ENCODE peak calls at places on chromosomes 2 and 18, in eight cellular contexts. B, Z, E, L, I, R, D and G are unnamed samples.
A peak's percentile ranks its signal among the peaks of the same experiment; 100 is the strongest.

GRCh38 chr2:180753809-180754761 is 226.3 kb upstream of the UBE2E3 start:
- DNase-seq in R (peak; percentile 47), L (peak; percentile 65), E (peak; percentile 48), I (peak; percentile 51), B (no peak), Z (peak; percentile 32), D (peak; percentile 75), G (peak; percentile 34)

GRCh38 chr18:54871231-54871630 is 43.0 kb downstream of the RAB27B start:
- DNase-seq in B (no peak), D (no peak), R (no peak), Z (no peak), I (no peak), L (no peak), E (no peak), G (no peak)

GRCh38 chr2:16413257-16413656 is 252.4 kb downstream of the CYRIA start:
- DNase-seq in I (no peak), R (no peak), L (no peak), D (no peak), Z (no peak), B (no peak), E (no peak), G (no peak)

GRCh38 chr18:23357992-23358594 is 95.0 kb upstream of the RIOK3 start:
- DNase-seq in D (no peak), Z (no peak), I (no peak), B (no peak), R (no peak), L (peak; percentile 40), E (peak; percentile 54), G (peak; percentile 45)

GRCh38 chr2:28408764-28409599 is 16.3 kb downstream of the FOSL2 start:
- DNase-seq in B (no peak), R (peak; percentile 92), I (peak; percentile 97), Z (peak; percentile 86), E (peak; percentile 86), D (peak; percentile 93), L (peak; percentile 98), G (peak; percentile 62)

GRCh38 chr2:27255660-27256059 is 7.2 kb downstream of the SLC30A3 start:
- DNase-seq in I (peak; percentile 26), D (peak; percentile 11), Z (no peak), E (peak; percentile 38), B (no peak), L (peak; percentile 35), R (peak; percentile 7), G (peak; percentile 42)

GRCh38 chr2:128638311-128638710 is 319.6 kb upstream of the HS6ST1 start:
- DNase-seq in Z (no peak), B (peak; percentile 11), E (peak; percentile 37), L (no peak), D (no peak), I (peak; percentile 86), R (no peak), G (no peak)

GRCh38 chr18:49632588-49632987 is 70.7 kb downstream of the LIPG start:
- DNase-seq in Z (no peak), L (no peak), R (no peak), E (no peak), B (no peak), I (no peak), D (no peak), G (no peak)

GRCh38 chr2:104077573-104077972 is 776.3 kb upstream of the POU3F3 start:
- DNase-seq in Z (no peak), D (no peak), R (no peak), I (no peak), E (no peak), B (no peak), L (no peak), G (no peak)

DNA sequence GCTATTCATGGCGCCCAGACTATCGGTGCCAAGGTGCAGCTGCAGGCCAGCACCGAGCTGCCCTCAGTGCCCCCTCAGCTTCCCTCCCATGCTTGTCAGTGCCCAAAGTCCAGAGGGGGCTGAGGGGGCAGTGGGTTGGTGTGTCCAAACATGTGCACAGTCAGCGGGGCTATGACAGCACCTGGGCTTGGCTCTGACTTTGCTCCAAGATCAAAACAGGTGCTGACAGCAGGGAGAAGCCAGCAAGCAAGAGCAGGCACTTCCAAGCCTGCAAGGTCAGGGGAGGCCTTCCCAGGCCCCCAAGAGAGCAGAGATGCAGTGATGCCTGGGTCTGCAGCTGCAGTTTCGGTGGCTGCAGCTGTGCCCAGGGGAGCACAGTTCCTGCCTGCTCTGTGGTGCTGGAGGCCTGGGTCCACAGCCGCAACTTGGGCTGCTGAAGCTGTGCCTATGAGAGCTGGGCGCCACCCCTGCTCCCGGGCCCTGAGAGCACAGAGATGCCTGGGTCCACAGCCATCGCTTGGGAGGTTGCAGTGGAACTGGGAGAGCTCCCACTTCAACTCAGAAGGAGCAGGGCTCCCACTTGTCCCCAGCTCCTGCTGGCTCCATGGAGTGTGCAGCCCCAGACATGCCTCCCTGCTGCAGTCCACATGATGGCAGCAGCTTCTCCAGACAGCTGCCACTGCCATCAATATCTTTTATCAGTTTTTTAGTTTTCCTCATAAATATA is 775.3 kb upstream of the POU3F3 start:
- DNase-seq in L (no peak), D (no peak), B (peak; percentile 29), I (no peak), E (no peak), Z (no peak), R (no peak), G (no peak)
- TF ChIP-seq CTCF in L (no peak), D (no peak), B (no peak), I (no peak), E (no peak), Z (no peak), R (no peak), G (no peak)

DNA sequence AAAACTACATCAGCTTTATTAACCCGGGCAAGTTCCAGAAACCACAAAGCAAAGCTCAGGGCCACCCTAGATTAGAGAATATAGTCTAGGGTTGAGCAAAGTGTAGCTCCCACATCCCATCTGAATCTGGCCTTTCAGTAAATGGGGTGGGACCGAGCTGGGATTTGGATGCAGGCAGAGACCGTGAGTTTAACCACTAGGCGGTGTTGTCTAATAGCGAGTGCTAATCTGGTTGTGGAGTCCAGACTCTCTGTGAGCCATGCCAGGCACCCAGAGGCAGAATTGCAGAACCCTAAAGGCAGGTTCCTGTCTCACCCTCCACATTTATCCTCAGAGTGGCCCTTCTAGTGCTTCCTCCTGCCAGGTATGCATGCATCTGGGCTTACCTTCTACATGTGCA is 435.9 kb downstream of the TSN start:
- DNase-seq in D (peak; percentile 46), E (peak; percentile 12), Z (peak; percentile 70), I (no peak), L (no peak), R (peak; percentile 7), B (peak; percentile 67), G (peak; percentile 24)
- TF ChIP-seq CTCF in D (peak; percentile 63), E (peak; percentile 33), Z (peak; percentile 60), I (peak; percentile 40), L (peak; percentile 26), R (peak; percentile 66), B (peak; percentile 72), G (peak; percentile 57)

DNA sequence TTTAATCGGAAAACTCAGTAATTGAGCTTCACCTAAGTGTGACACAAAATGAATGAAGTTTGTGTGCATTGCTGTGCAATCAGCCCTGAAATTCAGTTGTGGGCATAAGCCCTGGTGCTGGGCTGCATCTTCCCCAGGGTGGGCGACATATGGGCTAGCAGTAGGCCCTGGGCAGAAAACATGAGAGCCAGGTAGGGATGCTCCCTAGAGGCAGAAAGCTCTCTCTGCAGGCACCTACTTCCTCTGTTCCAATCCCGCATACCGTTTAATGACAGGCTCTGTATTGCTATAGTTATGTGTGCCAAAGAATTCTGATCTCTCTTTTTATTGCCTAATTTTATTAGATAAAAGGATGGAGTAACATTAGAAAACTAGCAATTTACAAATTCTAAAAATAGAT is 456.7 kb downstream of the NRXN1 start:
- DNase-seq in I (no peak), L (no peak), R (no peak), D (no peak), E (no peak), B (peak; percentile 21), Z (no peak), G (no peak)
- TF ChIP-seq CTCF in I (no peak), L (no peak), R (no peak), D (no peak), E (peak; percentile 15), B (no peak), Z (no peak), G (no peak)

GRCh38 chr2:235850289-235850688 is 317.9 kb downstream of the GBX2 start:
- DNase-seq in E (no peak), D (no peak), L (no peak), Z (no peak), R (no peak), B (no peak), I (no peak), G (no peak)

GRCh38 chr2:235845245-235845644 is 322.9 kb downstream of the GBX2 start:
- DNase-seq in D (no peak), B (no peak), I (no peak), E (no peak), Z (no peak), R (no peak), L (no peak), G (no peak)

GRCh38 chr2:235848055-235848454 is 320.1 kb downstream of the GBX2 start:
- DNase-seq in L (no peak), I (no peak), Z (no peak), E (no peak), R (no peak), B (no peak), D (no peak), G (no peak)

GRCh38 chr2:235849489-235849888 is 318.7 kb downstream of the GBX2 start:
- DNase-seq in E (no peak), Z (no peak), D (no peak), L (no peak), B (no peak), I (no peak), R (no peak), G (no peak)

GRCh38 chr2:235847576-235847975 is 320.6 kb downstream of the GBX2 start:
- DNase-seq in Z (no peak), I (no peak), B (no peak), R (no peak), D (no peak), L (no peak), E (no peak), G (no peak)
- TF ChIP-seq CTCF in Z (no peak), I (no peak), B (no peak), R (no peak), D (no peak), L (no peak), E (no peak), G (no peak)

GRCh38 chr2:241273552-241273988 is 41.9 kb downstream of the HDLBP start:
- DNase-seq in Z (no peak), R (no peak), L (no peak), I (no peak), E (no peak), B (no peak), D (no peak), G (no peak)
- TF ChIP-seq CTCF in Z (no peak), R (no peak), L (no peak), I (no peak), E (no peak), B (no peak), D (no peak), G (no peak)